ENCODE peak calls at places on chromosome 11, in ten cellular contexts. U is progenitor cell of endocrine pancreas, N is dorsolateral prefrontal cortex, O is H9, Y is RWPE1, R is Peyer's patch, P is bronchial epithelial cell, B is uterus, D is neural crest cell, Z is fibroblast of pulmonary artery. Q is an unnamed sample.
A peak's percentile ranks its signal among the peaks of the same experiment; 100 is the strongest.

GRCh38 chr11:72829884-72830533 is 15.8 kb downstream of the ATG16L2 start:
- DNase-seq in O (no peak), U (no peak), Z (no peak), R (no peak), D (no peak), P (no peak), N (no peak), Y (no peak), B (no peak), Q (no peak)

GRCh38 chr11:91394718-91395414 is 829.8 kb upstream of the FAT3 start:
- DNase-seq in Z (no peak), U (no peak), N (no peak), P (peak; percentile 43), B (no peak), O (no peak), R (no peak), D (no peak), Y (no peak), Q (no peak)

GRCh38 chr11:73308003-73308962 is at the start of gene ARHGEF17:
- DNase-seq in B (peak; percentile 83), N (no peak), Z (peak; percentile 75), P (peak; percentile 50), R (peak; percentile 67), D (peak; percentile 74), U (peak; percentile 67), Y (peak; percentile 72), O (peak; percentile 89), Q (no peak)

GRCh38 chr11:45924036-45924915 is 1.8 kb downstream of the LARGE2 start:
- DNase-seq in D (no peak), O (peak; percentile 20), R (no peak), Z (no peak), N (peak; percentile 21), P (no peak), Y (no peak), U (no peak), B (no peak), Q (no peak)

GRCh38 chr11:1039481-1040427 is 3.2 kb upstream of the MUC6 start:
- DNase-seq in B (no peak), Y (no peak), U (no peak), O (no peak), D (no peak), R (no peak), P (no peak), N (no peak), Z (no peak), Q (no peak)

GRCh38 chr11:15114501-15115475 is at the start of gene INSC:
- DNase-seq in N (no peak), R (no peak), Z (no peak), O (peak; percentile 58), U (peak; percentile 20), P (no peak), Y (no peak), D (peak; percentile 40), B (no peak), Q (no peak)

GRCh38 chr11:95512177-95512576 is 277.4 kb downstream of the FAM76B start:
- DNase-seq in U (no peak), R (no peak), D (no peak), Y (peak; percentile 34), P (peak; percentile 99), O (no peak), Z (peak; percentile 53), N (no peak), B (peak; percentile 42), Q (no peak)

GRCh38 chr11:73192272-73192671 is 25.8 kb upstream of the P2RY2 start:
- DNase-seq in O (no peak), U (no peak), D (no peak), Z (no peak), N (no peak), P (peak; percentile 99), Y (peak; percentile 95), R (peak; percentile 63), B (no peak), Q (no peak)

GRCh38 chr11:17244046-17244445 is 32.5 kb upstream of the NUCB2 start:
- DNase-seq in R (no peak), U (no peak), Z (no peak), B (no peak), D (no peak), O (no peak), Y (no peak), N (no peak), P (no peak), Q (no peak)

GRCh38 chr11:132064987-132065620 is 694.7 kb downstream of the NTM start:
- DNase-seq in Z (peak; percentile 98), Y (peak; percentile 55), R (no peak), N (peak; percentile 58), O (no peak), P (peak; percentile 95), U (no peak), D (no peak), B (no peak), Q (no peak)

GRCh38 chr11:111327908-111328624 is 29.7 kb downstream of the POU2AF3 start:
- DNase-seq in D (no peak), B (no peak), R (no peak), Y (no peak), N (no peak), Z (no peak), U (no peak), O (peak; percentile 45), P (peak; percentile 39), Q (no peak)

GRCh38 chr11:114501901-114502300 is 57.8 kb downstream of the NXPE1 start:
- DNase-seq in B (no peak), Y (no peak), R (no peak), U (no peak), P (peak; percentile 52), O (no peak), Z (no peak), D (no peak), N (no peak), Q (no peak)

GRCh38 chr11:13970986-13971385 is 8.5 kb downstream of the SPON1 start:
- DNase-seq in P (peak; percentile 37), R (peak; percentile 75), N (no peak), B (no peak), O (peak; percentile 55), U (no peak), D (no peak), Z (no peak), Y (peak; percentile 23), Q (no peak)

GRCh38 chr11:33689506-33689905 is 11.1 kb downstream of the C11orf91 start:
- DNase-seq in N (no peak), R (no peak), B (no peak), Z (no peak), D (no peak), Y (no peak), O (no peak), P (no peak), U (no peak), Q (no peak)

GRCh38 chr11:1087279-1087960 is 12.7 kb downstream of the MUC2 start:
- DNase-seq in D (no peak), Y (no peak), N (no peak), R (no peak), P (no peak), B (no peak), Z (no peak), O (no peak), U (no peak), Q (no peak)

GRCh38 chr11:75246006-75246672 is 5.6 kb downstream of the TPBGL start:
- DNase-seq in Y (no peak), U (no peak), O (peak; percentile 20), R (no peak), N (peak; percentile 2), Z (no peak), B (peak; percentile 34), P (no peak), D (no peak), Q (no peak)

GRCh38 chr11:93236741-93237675 is 39.2 kb upstream of the SLC36A4 start:
- DNase-seq in Y (peak; percentile 29), Z (peak; percentile 57), R (no peak), N (no peak), U (no peak), O (peak; percentile 52), D (peak; percentile 29), P (peak; percentile 36), B (no peak), Q (no peak)

GRCh38 chr11:85826096-85826855 is 15.3 kb upstream of the SYTL2 start:
- DNase-seq in Z (peak; percentile 30), R (no peak), U (no peak), Y (peak; percentile 44), P (no peak), O (peak; percentile 54), B (peak; percentile 53), N (peak; percentile 46), D (no peak), Q (no peak)

GRCh38 chr11:69480547-69481392 is 693 bp upstream of the LINC01488 start:
- DNase-seq in N (no peak), Y (no peak), Z (peak; percentile 27), U (no peak), P (no peak), R (peak; percentile 80), D (no peak), B (no peak), O (no peak), Q (no peak)

GRCh38 chr11:126918556-126918955 is 82.0 kb downstream of the KIRREL3 start:
- DNase-seq in Y (no peak), U (no peak), N (no peak), B (no peak), R (no peak), D (no peak), Z (peak; percentile 9), P (no peak), O (no peak), Q (no peak)

GRCh38 chr11:119057000-119057769 is at the start of gene HYOU1:
- DNase-seq in N (peak; percentile 95), P (peak; percentile 83), D (peak; percentile 98), Y (peak; percentile 98), R (peak; percentile 100), O (peak; percentile 99), B (peak; percentile 97), Z (peak; percentile 95), U (peak; percentile 98), Q (peak; percentile 98)
- TF ChIP-seq CTCF in N (no peak), P (peak; percentile 29), D (peak; percentile 46), Y (no peak), R (peak; percentile 41), O (peak; percentile 51), B (no peak), Z (peak; percentile 29), U (peak; percentile 49), Q (no peak)

GRCh38 chr11:8318536-8318935 is 54.9 kb upstream of the LMO1 start:
- DNase-seq in R (peak; percentile 37), D (no peak), B (no peak), Y (no peak), N (no peak), Z (no peak), P (no peak), O (peak; percentile 77), U (no peak), Q (no peak)
- TF ChIP-seq CTCF in R (no peak), D (peak; percentile 43), B (no peak), Y (no peak), N (peak; percentile 40), Z (no peak), P (peak; percentile 27), O (peak; percentile 87), U (peak; percentile 48), Q (no peak)

GRCh38 chr11:62322524-62322923 is 14.7 kb upstream of the ASRGL1 start:
- DNase-seq in U (no peak), R (no peak), P (no peak), Y (no peak), Z (no peak), O (no peak), B (no peak), D (no peak), N (no peak), Q (no peak)

GRCh38 chr11:62324738-62325556 is 12.3 kb upstream of the ASRGL1 start:
- DNase-seq in B (no peak), O (peak; percentile 89), N (no peak), U (peak; percentile 41), Z (peak; percentile 58), R (peak; percentile 55), P (peak; percentile 40), Y (no peak), D (peak; percentile 50), Q (peak; percentile 49)
- TF ChIP-seq CTCF in B (peak; percentile 22), O (peak; percentile 99), N (peak; percentile 55), U (peak; percentile 72), Z (peak; percentile 77), R (peak; percentile 47), P (peak; percentile 84), Y (no peak), D (peak; percentile 66), Q (peak; percentile 56)

GRCh38 chr11:65871811-65872548 is 620 bp downstream of the EFEMP2 start:
- DNase-seq in R (peak; percentile 48), Z (no peak), Y (no peak), D (no peak), N (no peak), U (peak; percentile 42), O (peak; percentile 67), P (no peak), B (peak; percentile 48), Q (no peak)
- TF ChIP-seq CTCF in R (no peak), Z (peak; percentile 27), Y (no peak), D (no peak), N (no peak), U (peak; percentile 28), O (peak; percentile 18), P (peak; percentile 5), B (no peak), Q (no peak)